ENCODE peak calls at places on chromosome 14, in seven cellular contexts. One of them, this sample, is unnamed.

GRCh38 chr14:34568803-34569202 is 29.3 kb upstream of the EAPP start:
- DNase-seq in stomach: no peak
- DNase-seq in B cell: no peak
- DNase-seq in WTC11: no peak
- DNase-seq in GM20000: no peak
- DNase-seq in neural crest cell: no peak
- DNase-seq in HFFc6: no peak
- DNase-seq in this sample: no peak

GRCh38 chr14:83764656-83765055 is 1765.3 kb upstream of the FLRT2 start:
- DNase-seq in GM20000: no peak
- DNase-seq in stomach: no peak
- DNase-seq in B cell: no peak
- DNase-seq in HFFc6: peak
- DNase-seq in WTC11: no peak
- DNase-seq in neural crest cell: no peak
- DNase-seq in this sample: no peak

GRCh38 chr14:76024211-76024907 is 38.8 kb downstream of the IFT43 start:
- DNase-seq in WTC11: no peak
- DNase-seq in GM20000: no peak
- DNase-seq in B cell: no peak
- DNase-seq in neural crest cell: no peak
- DNase-seq in HFFc6: no peak
- DNase-seq in stomach: no peak
- DNase-seq in this sample: no peak

GRCh38 chr14:83842536-83842935 is 1687.4 kb upstream of the FLRT2 start:
- DNase-seq in HFFc6: no peak
- DNase-seq in stomach: no peak
- DNase-seq in WTC11: no peak
- DNase-seq in neural crest cell: no peak
- DNase-seq in GM20000: no peak
- DNase-seq in B cell: no peak
- DNase-seq in this sample: no peak

GRCh38 chr14:71236430-71236829 is 329.2 kb downstream of the PCNX1 start:
- DNase-seq in stomach: no peak
- DNase-seq in neural crest cell: no peak
- DNase-seq in B cell: no peak
- DNase-seq in GM20000: no peak
- DNase-seq in WTC11: no peak
- DNase-seq in HFFc6: no peak
- DNase-seq in this sample: no peak

GRCh38 chr14:21846227-21846885 is 172.7 kb upstream of the OR4E1 start:
- DNase-seq in B cell: no peak
- DNase-seq in stomach: peak
- DNase-seq in GM20000: peak
- DNase-seq in WTC11: peak
- DNase-seq in HFFc6: no peak
- DNase-seq in neural crest cell: peak
- DNase-seq in this sample: peak

GRCh38 chr14:52413729-52414453 is 99.8 kb downstream of the PTGER2 start:
- DNase-seq in GM20000: no peak
- DNase-seq in HFFc6: peak
- DNase-seq in WTC11: no peak
- DNase-seq in neural crest cell: no peak
- DNase-seq in stomach: no peak
- DNase-seq in B cell: no peak
- DNase-seq in this sample: no peak

GRCh38 chr14:67187210-67187609 is 2.0 kb upstream of the GARIN2 start:
- DNase-seq in WTC11: no peak
- DNase-seq in neural crest cell: no peak
- DNase-seq in stomach: no peak
- DNase-seq in HFFc6: peak
- DNase-seq in GM20000: no peak
- DNase-seq in B cell: no peak
- DNase-seq in this sample: no peak

GRCh38 chr14:26917086-26917485 is 319.3 kb upstream of the NOVA1 start:
- DNase-seq in GM20000: no peak
- DNase-seq in neural crest cell: no peak
- DNase-seq in HFFc6: no peak
- DNase-seq in stomach: no peak
- DNase-seq in B cell: no peak
- DNase-seq in WTC11: no peak
- DNase-seq in this sample: no peak

GRCh38 chr14:104941508-104942365 is 17.1 kb downstream of the PLD4 start:
- DNase-seq in neural crest cell: no peak
- DNase-seq in WTC11: no peak
- DNase-seq in B cell: no peak
- DNase-seq in GM20000: no peak
- DNase-seq in stomach: no peak
- DNase-seq in HFFc6: no peak
- DNase-seq in this sample: no peak

GRCh38 chr14:83164016-83164415 is 1630.4 kb upstream of the SEL1L start:
- DNase-seq in WTC11: no peak
- DNase-seq in HFFc6: peak
- DNase-seq in neural crest cell: no peak
- DNase-seq in B cell: no peak
- DNase-seq in stomach: no peak
- DNase-seq in GM20000: no peak
- DNase-seq in this sample: no peak

GRCh38 chr14:36976571-36977023 is 195.8 kb downstream of the SLC25A21 start:
- DNase-seq in GM20000: no peak
- DNase-seq in WTC11: no peak
- DNase-seq in HFFc6: peak
- DNase-seq in stomach: peak
- DNase-seq in B cell: no peak
- DNase-seq in neural crest cell: no peak
- DNase-seq in this sample: no peak

GRCh38 chr14:105056303-105056831 is 8.9 kb downstream of the GPR132 start:
- DNase-seq in WTC11: no peak
- DNase-seq in HFFc6: no peak
- DNase-seq in GM20000: no peak
- DNase-seq in neural crest cell: no peak
- DNase-seq in B cell: no peak
- DNase-seq in stomach: no peak
- DNase-seq in this sample: no peak

GRCh38 chr14:75005357-75005756 is 2.6 kb downstream of the EIF2B2 start:
- DNase-seq in HFFc6: no peak
- DNase-seq in GM20000: no peak
- DNase-seq in B cell: no peak
- DNase-seq in neural crest cell: no peak
- DNase-seq in stomach: no peak
- DNase-seq in WTC11: no peak
- DNase-seq in this sample: no peak

GRCh38 chr14:75001899-75002298 is 822 bp upstream of the EIF2B2 start:
- DNase-seq in WTC11: no peak
- DNase-seq in HFFc6: no peak
- DNase-seq in B cell: no peak
- DNase-seq in GM20000: no peak
- DNase-seq in stomach: no peak
- DNase-seq in neural crest cell: no peak
- DNase-seq in this sample: no peak

GRCh38 chr14:75001261-75001660 is 1.5 kb upstream of the EIF2B2 start:
- DNase-seq in GM20000: no peak
- DNase-seq in B cell: no peak
- DNase-seq in neural crest cell: no peak
- DNase-seq in HFFc6: no peak
- DNase-seq in WTC11: no peak
- DNase-seq in stomach: no peak
- DNase-seq in this sample: no peak

GRCh38 chr14:75003250-75004027 is 718 bp downstream of the EIF2B2 start:
- DNase-seq in HFFc6: no peak
- DNase-seq in GM20000: no peak
- DNase-seq in neural crest cell: no peak
- DNase-seq in WTC11: no peak
- DNase-seq in B cell: no peak
- DNase-seq in stomach: no peak
- DNase-seq in this sample: peak

GRCh38 chr14:75002392-75003249 is at the start of gene EIF2B2:
- DNase-seq in WTC11: peak
- DNase-seq in stomach: peak
- DNase-seq in neural crest cell: peak
- DNase-seq in B cell: peak
- DNase-seq in GM20000: peak
- DNase-seq in HFFc6: peak
- DNase-seq in this sample: peak
- TF ChIP-seq CTCF in WTC11: no peak
- TF ChIP-seq CTCF in stomach: peak
- TF ChIP-seq CTCF in neural crest cell: peak
- TF ChIP-seq CTCF in B cell: peak
- TF ChIP-seq CTCF in GM20000: no peak
- TF ChIP-seq CTCF in HFFc6: peak
- TF ChIP-seq CTCF in this sample: no peak

GRCh38 chr14:73935666-73936065 is 14.2 kb downstream of the FAM161B start:
- DNase-seq in neural crest cell: no peak
- DNase-seq in GM20000: no peak
- DNase-seq in stomach: no peak
- DNase-seq in B cell: no peak
- DNase-seq in HFFc6: no peak
- DNase-seq in WTC11: no peak
- DNase-seq in this sample: no peak
- TF ChIP-seq CTCF in neural crest cell: peak
- TF ChIP-seq CTCF in GM20000: no peak
- TF ChIP-seq CTCF in stomach: no peak
- TF ChIP-seq CTCF in B cell: no peak
- TF ChIP-seq CTCF in HFFc6: peak
- TF ChIP-seq CTCF in WTC11: no peak
- TF ChIP-seq CTCF in this sample: peak

GRCh38 chr14:100440207-100440631 is 117.1 kb downstream of the SLC25A47 start:
- DNase-seq in neural crest cell: peak
- DNase-seq in B cell: no peak
- DNase-seq in GM20000: peak
- DNase-seq in WTC11: peak
- DNase-seq in HFFc6: no peak
- DNase-seq in stomach: peak
- DNase-seq in this sample: peak
- TF ChIP-seq CTCF in neural crest cell: peak
- TF ChIP-seq CTCF in B cell: no peak
- TF ChIP-seq CTCF in GM20000: peak
- TF ChIP-seq CTCF in WTC11: no peak
- TF ChIP-seq CTCF in HFFc6: peak
- TF ChIP-seq CTCF in stomach: peak
- TF ChIP-seq CTCF in this sample: no peak

DNA sequence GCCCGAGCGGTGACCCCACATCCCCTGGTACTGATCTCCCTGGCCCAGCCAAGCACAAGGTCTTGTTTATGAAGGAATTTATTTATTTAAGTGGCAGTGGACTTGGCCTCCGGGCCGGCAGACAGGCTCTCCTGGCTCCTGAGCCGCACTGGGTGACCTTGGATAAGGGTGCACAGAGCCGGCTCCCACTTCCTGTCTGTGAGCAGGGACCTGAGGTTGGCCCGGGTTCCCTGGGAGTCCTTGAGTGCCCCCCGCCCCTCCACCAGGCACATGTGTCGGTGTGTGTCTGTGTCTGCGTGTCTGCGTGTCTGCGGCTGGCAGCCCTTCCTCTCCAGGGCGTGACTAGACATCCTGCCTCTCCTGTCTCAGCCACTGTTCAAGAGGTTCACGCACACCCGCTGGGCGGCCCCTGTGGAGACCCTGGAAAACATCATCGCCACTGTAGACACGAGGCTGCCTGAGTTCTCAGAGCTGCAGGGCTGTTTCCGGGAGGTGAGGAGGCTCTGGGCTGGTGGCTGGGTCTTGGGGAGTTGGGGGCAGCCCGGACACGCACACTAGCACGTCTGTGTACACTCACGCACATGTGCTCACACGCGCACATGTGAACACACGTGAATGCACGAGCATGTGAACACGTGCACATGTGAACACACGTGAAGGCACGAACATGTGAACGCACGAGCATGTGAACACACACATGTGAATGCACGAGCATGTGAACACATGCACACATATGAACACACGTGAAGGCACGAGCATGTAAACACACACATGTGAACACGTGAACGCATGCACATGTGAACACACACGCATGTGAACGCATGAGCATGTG is 9.3 kb downstream of the TNFAIP2 start:
- DNase-seq in WTC11: no peak
- DNase-seq in GM20000: no peak
- DNase-seq in HFFc6: no peak
- DNase-seq in B cell: no peak
- DNase-seq in stomach: no peak
- DNase-seq in neural crest cell: no peak
- DNase-seq in this sample: no peak
- TF ChIP-seq CTCF in WTC11: no peak
- TF ChIP-seq CTCF in GM20000: no peak
- TF ChIP-seq CTCF in HFFc6: no peak
- TF ChIP-seq CTCF in B cell: no peak
- TF ChIP-seq CTCF in stomach: no peak
- TF ChIP-seq CTCF in neural crest cell: no peak
- TF ChIP-seq CTCF in this sample: no peak

DNA sequence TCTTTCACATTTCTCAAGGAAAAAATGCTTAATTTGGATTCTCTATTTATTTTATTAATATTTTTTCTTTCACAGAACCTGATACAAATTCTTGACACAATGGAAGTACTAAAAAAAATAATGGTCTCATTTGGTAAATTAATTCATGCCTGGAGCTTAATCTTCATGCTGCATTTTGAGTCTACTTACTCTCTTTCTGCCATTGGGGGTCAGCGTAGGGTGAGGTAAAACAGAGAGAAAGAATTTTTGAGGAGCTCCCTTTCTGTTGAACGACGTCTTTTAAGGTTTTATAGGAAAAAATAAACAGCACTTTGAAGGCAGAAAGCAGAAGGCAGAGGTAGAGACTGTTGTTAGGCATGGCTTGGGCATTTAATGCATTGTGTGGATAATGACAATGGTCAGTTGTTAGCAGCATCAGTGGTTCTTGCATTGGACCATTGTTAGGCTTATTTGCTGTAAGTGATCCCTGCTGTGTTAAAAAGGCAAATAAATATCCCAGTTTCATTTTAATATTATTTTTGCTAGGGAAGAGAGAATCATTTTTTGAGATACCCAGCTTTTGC is 557.2 kb upstream of the STXBP6 start:
- DNase-seq in neural crest cell: no peak
- DNase-seq in stomach: no peak
- DNase-seq in B cell: no peak
- DNase-seq in HFFc6: no peak
- DNase-seq in GM20000: no peak
- DNase-seq in WTC11: no peak
- DNase-seq in this sample: no peak
- TF ChIP-seq CTCF in neural crest cell: no peak
- TF ChIP-seq CTCF in stomach: no peak
- TF ChIP-seq CTCF in B cell: no peak
- TF ChIP-seq CTCF in HFFc6: no peak
- TF ChIP-seq CTCF in GM20000: no peak
- TF ChIP-seq CTCF in WTC11: no peak
- TF ChIP-seq CTCF in this sample: no peak

GRCh38 chr14:32413967-32414640 is 85.0 kb downstream of the AKAP6 start:
- DNase-seq in WTC11: no peak
- DNase-seq in HFFc6: no peak
- DNase-seq in GM20000: no peak
- DNase-seq in neural crest cell: no peak
- DNase-seq in stomach: no peak
- DNase-seq in B cell: no peak
- DNase-seq in this sample: no peak
- TF ChIP-seq CTCF in WTC11: no peak
- TF ChIP-seq CTCF in HFFc6: no peak
- TF ChIP-seq CTCF in GM20000: no peak
- TF ChIP-seq CTCF in neural crest cell: no peak
- TF ChIP-seq CTCF in stomach: no peak
- TF ChIP-seq CTCF in B cell: no peak
- TF ChIP-seq CTCF in this sample: no peak

GRCh38 chr14:69574954-69575295 is 254 bp upstream of the CCDC177 start:
- DNase-seq in neural crest cell: no peak
- DNase-seq in B cell: no peak
- DNase-seq in HFFc6: no peak
- DNase-seq in GM20000: no peak
- DNase-seq in stomach: no peak
- DNase-seq in WTC11: no peak
- DNase-seq in this sample: no peak
- TF ChIP-seq CTCF in neural crest cell: peak
- TF ChIP-seq CTCF in B cell: peak
- TF ChIP-seq CTCF in HFFc6: peak
- TF ChIP-seq CTCF in GM20000: no peak
- TF ChIP-seq CTCF in stomach: no peak
- TF ChIP-seq CTCF in WTC11: no peak
- TF ChIP-seq CTCF in this sample: peak

GRCh38 chr14:61694830-61695694 is at the start of gene HIF1A:
- DNase-seq in GM20000: peak
- DNase-seq in B cell: peak
- DNase-seq in neural crest cell: peak
- DNase-seq in stomach: peak
- DNase-seq in HFFc6: peak
- DNase-seq in WTC11: peak
- DNase-seq in this sample: peak
- TF ChIP-seq CTCF in GM20000: no peak
- TF ChIP-seq CTCF in B cell: no peak
- TF ChIP-seq CTCF in neural crest cell: no peak
- TF ChIP-seq CTCF in stomach: no peak
- TF ChIP-seq CTCF in HFFc6: peak
- TF ChIP-seq CTCF in WTC11: no peak
- TF ChIP-seq CTCF in this sample: no peak